ENCODE peak calls at places on chromosomes 1 and 21, in eight cellular contexts. S is GM19239, Q is C1 segment of cervical spinal cord, Z is OCI-LY7, U is NCI-H1092 treated with DMSO at 0.1 percent for 48 hours, H is activated gamma-delta T cell treated with Interleukin-2 at 50 U/mL for 16 hours, P is nucleus accumbens, W is spleen. G is an unnamed sample.

GRCh38 chr1:153364181-153364580 is 6.5 kb downstream of the S100A9 start:
- DNase-seq in S (no peak), Q (no peak), Z (no peak), U (no peak), H (no peak), P (no peak), W (no peak), G (no peak)

GRCh38 chr1:241532864-241533263 is 686 bp downstream of the KMO start:
- DNase-seq in S (no peak), Q (no peak), Z (peak), U (no peak), H (no peak), P (no peak), W (peak), G (no peak)

GRCh38 chr1:114956570-114956969 is 73.1 kb upstream of the TSHB start:
- DNase-seq in S (no peak), Q (no peak), Z (no peak), U (no peak), H (no peak), P (no peak), W (no peak), G (no peak)

GRCh38 chr1:177780096-177780700 is 189.7 kb downstream of the SEC16B start:
- DNase-seq in S (no peak), Q (no peak), Z (peak), U (peak), H (no peak), P (peak), W (no peak), G (no peak)

GRCh38 chr1:30872033-30872947 is 36.3 kb downstream of the SDC3 start:
- DNase-seq in S (no peak), Q (no peak), Z (peak), U (no peak), H (no peak), P (no peak), W (no peak), G (no peak)

GRCh38 chr1:183143576-183144315 is 42.3 kb upstream of the LAMC2 start:
- DNase-seq in S (no peak), Q (no peak), Z (no peak), U (no peak), H (no peak), P (no peak), W (no peak), G (no peak)

GRCh38 chr1:228276361-228276831 is 68.6 kb downstream of the OBSCN start:
- DNase-seq in S (no peak), Q (no peak), Z (no peak), U (no peak), H (no peak), P (no peak), W (no peak), G (peak)

GRCh38 chr1:92585831-92586230 is 99.1 kb upstream of the GFI1 start:
- DNase-seq in S (no peak), Q (no peak), Z (no peak), U (no peak), H (no peak), P (no peak), W (no peak), G (no peak)

GRCh38 chr1:153363641-153364040 is 6.0 kb downstream of the S100A9 start:
- DNase-seq in S (no peak), Q (no peak), Z (no peak), U (no peak), H (no peak), P (no peak), W (peak), G (no peak)

GRCh38 chr1:22428672-22429071 is 23.0 kb upstream of the ZBTB40 start:
- DNase-seq in S (peak), Q (no peak), Z (peak), U (no peak), H (no peak), P (no peak), W (no peak), G (peak)

GRCh38 chr21:37944492-37944891 is 28.2 kb upstream of the KCNJ6 start:
- DNase-seq in S (no peak), Q (no peak), Z (no peak), U (no peak), H (no peak), P (no peak), W (no peak), G (no peak)

GRCh38 chr1:115648717-115649691 is 7.2 kb downstream of the VANGL1 start:
- DNase-seq in S (peak), Q (no peak), Z (no peak), U (no peak), H (no peak), P (no peak), W (no peak), G (peak)

GRCh38 chr1:93021539-93022134 is 57.4 kb upstream of the MTF2 start:
- DNase-seq in S (no peak), Q (no peak), Z (peak), U (peak), H (no peak), P (no peak), W (no peak), G (peak)

GRCh38 chr1:98045211-98046030 is 124.6 kb upstream of the DPYD start:
- DNase-seq in S (no peak), Q (no peak), Z (no peak), U (no peak), H (no peak), P (peak), W (peak), G (no peak)

GRCh38 chr1:171716620-171717019 is 25.2 kb downstream of the VAMP4 start:
- DNase-seq in S (no peak), Q (no peak), Z (no peak), U (no peak), H (no peak), P (no peak), W (no peak), G (no peak)

GRCh38 chr1:224435318-224435763 is 744 bp upstream of the WDR26 start:
- DNase-seq in S (peak), Q (peak), Z (peak), U (no peak), H (no peak), P (no peak), W (no peak), G (peak)

GRCh38 chr1:92291372-92291999 is 7.3 kb downstream of the GLMN start:
- DNase-seq in S (no peak), Q (no peak), Z (peak), U (peak), H (no peak), P (no peak), W (no peak), G (no peak)

GRCh38 chr1:3807769-3808168 is 11.5 kb upstream of the LRRC47 start:
- DNase-seq in S (no peak), Q (no peak), Z (no peak), U (no peak), H (no peak), P (no peak), W (no peak), G (no peak)

GRCh38 chr1:70587803-70588465 is 176.9 kb downstream of the CTH start:
- DNase-seq in S (no peak), Q (no peak), Z (no peak), U (no peak), H (no peak), P (no peak), W (no peak), G (no peak)